ENCODE peak calls at places on chromosomes 4 and X, in ten cellular contexts. One of them, this sample, is unnamed.

GRCh38 chrX:103831803-103832544 is at the start of gene RAB9B:
- DNase-seq in GM23338: peak
- DNase-seq in skeletal muscle cell: no peak
- DNase-seq in AG08396: peak
- DNase-seq in bronchial epithelial cell: peak
- DNase-seq in aorta: peak
- DNase-seq in tibial nerve: peak
- DNase-seq in astrocyte of the cerebellum: no peak
- DNase-seq in effector memory CD8-positive, alpha-beta T cell: peak
- DNase-seq in T-helper 1 cell: peak
- DNase-seq in this sample: peak

GRCh38 chr4:61580721-61581377 is 380.7 kb downstream of the ADGRL3 start:
- DNase-seq in tibial nerve: no peak
- DNase-seq in AG08396: no peak
- DNase-seq in bronchial epithelial cell: peak
- DNase-seq in effector memory CD8-positive, alpha-beta T cell: no peak
- DNase-seq in astrocyte of the cerebellum: no peak
- DNase-seq in GM23338: no peak
- DNase-seq in T-helper 1 cell: no peak
- DNase-seq in aorta: no peak
- DNase-seq in skeletal muscle cell: no peak
- DNase-seq in this sample: no peak

GRCh38 chr4:12889054-12889453 is 595.1 kb downstream of the RAB28 start:
- DNase-seq in GM23338: no peak
- DNase-seq in AG08396: no peak
- DNase-seq in effector memory CD8-positive, alpha-beta T cell: no peak
- DNase-seq in T-helper 1 cell: no peak
- DNase-seq in aorta: peak
- DNase-seq in tibial nerve: no peak
- DNase-seq in skeletal muscle cell: peak
- DNase-seq in astrocyte of the cerebellum: no peak
- DNase-seq in bronchial epithelial cell: peak
- DNase-seq in this sample: no peak

GRCh38 chr4:113869743-113870375 is 108.3 kb upstream of the CAMK2D start:
- DNase-seq in GM23338: no peak
- DNase-seq in T-helper 1 cell: peak
- DNase-seq in skeletal muscle cell: no peak
- DNase-seq in bronchial epithelial cell: peak
- DNase-seq in aorta: peak
- DNase-seq in AG08396: peak
- DNase-seq in tibial nerve: no peak
- DNase-seq in effector memory CD8-positive, alpha-beta T cell: no peak
- DNase-seq in astrocyte of the cerebellum: no peak
- DNase-seq in this sample: peak

GRCh38 chr4:3399277-3400194 is 42.2 kb upstream of the HGFAC start:
- DNase-seq in AG08396: no peak
- DNase-seq in tibial nerve: no peak
- DNase-seq in effector memory CD8-positive, alpha-beta T cell: no peak
- DNase-seq in T-helper 1 cell: peak
- DNase-seq in GM23338: no peak
- DNase-seq in bronchial epithelial cell: peak
- DNase-seq in astrocyte of the cerebellum: peak
- DNase-seq in skeletal muscle cell: no peak
- DNase-seq in aorta: no peak
- DNase-seq in this sample: no peak

GRCh38 chrX:102849396-102849795 is 87.7 kb upstream of the RAB40AL start:
- DNase-seq in astrocyte of the cerebellum: no peak
- DNase-seq in AG08396: no peak
- DNase-seq in tibial nerve: no peak
- DNase-seq in aorta: no peak
- DNase-seq in T-helper 1 cell: no peak
- DNase-seq in skeletal muscle cell: no peak
- DNase-seq in effector memory CD8-positive, alpha-beta T cell: no peak
- DNase-seq in GM23338: no peak
- DNase-seq in bronchial epithelial cell: no peak
- DNase-seq in this sample: no peak

GRCh38 chr4:5712517-5712916 is 1.5 kb downstream of the EVC start:
- DNase-seq in effector memory CD8-positive, alpha-beta T cell: no peak
- DNase-seq in skeletal muscle cell: peak
- DNase-seq in GM23338: no peak
- DNase-seq in tibial nerve: no peak
- DNase-seq in T-helper 1 cell: peak
- DNase-seq in AG08396: no peak
- DNase-seq in aorta: no peak
- DNase-seq in astrocyte of the cerebellum: peak
- DNase-seq in bronchial epithelial cell: peak
- DNase-seq in this sample: peak

GRCh38 chr4:52843958-52844357 is 18.2 kb upstream of the RASL11B start:
- DNase-seq in skeletal muscle cell: no peak
- DNase-seq in astrocyte of the cerebellum: no peak
- DNase-seq in T-helper 1 cell: no peak
- DNase-seq in effector memory CD8-positive, alpha-beta T cell: no peak
- DNase-seq in GM23338: no peak
- DNase-seq in bronchial epithelial cell: no peak
- DNase-seq in tibial nerve: no peak
- DNase-seq in aorta: peak
- DNase-seq in AG08396: no peak
- DNase-seq in this sample: no peak

GRCh38 chr4:142406051-142406549 is 440.0 kb downstream of the INPP4B start:
- DNase-seq in effector memory CD8-positive, alpha-beta T cell: no peak
- DNase-seq in tibial nerve: no peak
- DNase-seq in AG08396: no peak
- DNase-seq in astrocyte of the cerebellum: no peak
- DNase-seq in T-helper 1 cell: peak
- DNase-seq in skeletal muscle cell: no peak
- DNase-seq in aorta: no peak
- DNase-seq in bronchial epithelial cell: peak
- DNase-seq in GM23338: peak
- DNase-seq in this sample: no peak

GRCh38 chr4:53490965-53491622 is 100.2 kb downstream of the LNX1 start:
- DNase-seq in AG08396: peak
- DNase-seq in GM23338: peak
- DNase-seq in aorta: no peak
- DNase-seq in skeletal muscle cell: peak
- DNase-seq in T-helper 1 cell: no peak
- DNase-seq in bronchial epithelial cell: peak
- DNase-seq in effector memory CD8-positive, alpha-beta T cell: no peak
- DNase-seq in tibial nerve: peak
- DNase-seq in astrocyte of the cerebellum: peak
- DNase-seq in this sample: no peak

GRCh38 chr4:177396352-177396751 is 45.9 kb downstream of the AGA start:
- DNase-seq in aorta: no peak
- DNase-seq in skeletal muscle cell: no peak
- DNase-seq in T-helper 1 cell: peak
- DNase-seq in effector memory CD8-positive, alpha-beta T cell: no peak
- DNase-seq in tibial nerve: no peak
- DNase-seq in astrocyte of the cerebellum: no peak
- DNase-seq in GM23338: no peak
- DNase-seq in bronchial epithelial cell: no peak
- DNase-seq in AG08396: no peak
- DNase-seq in this sample: no peak

GRCh38 chr4:16270654-16271328 is 44.5 kb upstream of the TAPT1 start:
- DNase-seq in AG08396: no peak
- DNase-seq in T-helper 1 cell: no peak
- DNase-seq in bronchial epithelial cell: no peak
- DNase-seq in GM23338: peak
- DNase-seq in astrocyte of the cerebellum: no peak
- DNase-seq in aorta: no peak
- DNase-seq in skeletal muscle cell: no peak
- DNase-seq in effector memory CD8-positive, alpha-beta T cell: no peak
- DNase-seq in tibial nerve: no peak
- DNase-seq in this sample: no peak